ENCODE peak calls at places on chromosomes 3 and 15, in ten cellular contexts. I is tibial artery; A is uterus; M is tibial nerve; J is cardiac muscle cell; K is mesendoderm; R is spleen; Z is A673; Q is adrenal gland; Y is CD4-positive, CD25-positive, alpha-beta regulatory T cell. U is an unnamed sample.

GRCh38 chr3:15467227-15468181 is 40.1 kb downstream of the EAF1 start:
- DNase-seq in I (peak), A (no peak), M (no peak), J (peak), K (no peak), R (no peak), Z (no peak), Q (no peak), Y (no peak), U (no peak)

GRCh38 chr3:16088496-16088895 is 86.0 kb upstream of the GALNT15 start:
- DNase-seq in I (no peak), A (no peak), M (no peak), J (no peak), K (no peak), R (no peak), Z (no peak), Q (no peak), Y (no peak), U (no peak)

GRCh38 chr3:158352551-158352950 is 218.4 kb upstream of the MLF1 start:
- DNase-seq in I (no peak), A (no peak), M (peak), J (no peak), K (no peak), R (no peak), Z (no peak), Q (no peak), Y (no peak), U (no peak)

GRCh38 chr3:34015204-34016142 is 217.0 kb downstream of the PDCD6IP start:
- DNase-seq in I (no peak), A (no peak), M (no peak), J (peak), K (peak), R (no peak), Z (peak), Q (no peak), Y (no peak), U (no peak)

GRCh38 chr15:60397772-60398445 is at the start of gene ANXA2:
- DNase-seq in I (peak), A (peak), M (peak), J (peak), K (peak), R (peak), Z (peak), Q (peak), Y (peak), U (peak)

GRCh38 chr3:168977696-168978374 is 685.7 kb downstream of the MECOM start:
- DNase-seq in I (no peak), A (no peak), M (no peak), J (peak), K (no peak), R (no peak), Z (no peak), Q (no peak), Y (no peak), U (no peak)

GRCh38 chr3:148815736-148816135 is 11.9 kb upstream of the CPB1 start:
- DNase-seq in I (no peak), A (no peak), M (no peak), J (no peak), K (no peak), R (no peak), Z (no peak), Q (no peak), Y (no peak), U (no peak)

GRCh38 chr15:77866186-77866585 is 211.3 kb downstream of the TBC1D2B start:
- DNase-seq in I (peak), A (no peak), M (no peak), J (no peak), K (no peak), R (no peak), Z (no peak), Q (no peak), Y (no peak), U (peak)

DNA sequence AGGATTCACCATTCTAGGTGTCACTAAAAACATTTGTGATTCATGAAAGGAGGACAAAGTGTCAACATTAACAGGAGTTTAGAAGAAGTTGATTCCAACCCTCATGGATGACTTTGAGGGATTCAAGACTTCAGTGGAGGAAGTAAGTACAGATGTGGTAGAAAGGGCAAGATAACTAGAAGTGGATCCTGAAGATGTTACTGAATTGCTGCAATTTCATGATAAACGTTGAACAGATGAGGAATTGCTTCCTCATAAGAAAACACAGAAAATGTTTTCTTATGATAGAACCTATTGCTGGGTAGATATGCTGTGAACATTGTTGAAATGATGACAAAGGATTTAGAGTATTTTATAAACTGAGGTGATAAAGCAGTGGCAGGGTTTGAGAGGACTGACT is 23.5 kb upstream of the ATP2C1 start:
- DNase-seq in I (no peak), A (no peak), M (no peak), J (no peak), K (no peak), R (no peak), Z (no peak), Q (no peak), Y (no peak), U (no peak)
- H3K27ac ChIP-seq in I (no peak), A (no peak), M (no peak), J (no peak), K (no peak), R (no peak), Z (no peak), Q (no peak), Y (no peak), U (no peak)

GRCh38 chr3:108602935-108603294 is 13.4 kb downstream of the DZIP3 start:
- DNase-seq in I (no peak), A (no peak), M (no peak), J (no peak), K (peak), R (no peak), Z (no peak), Q (no peak), Y (no peak), U (no peak)

GRCh38 chr3:108602249-108602934 is 12.9 kb downstream of the DZIP3 start:
- DNase-seq in I (no peak), A (no peak), M (no peak), J (peak), K (peak), R (no peak), Z (no peak), Q (peak), Y (peak), U (no peak)

GRCh38 chr3:108598375-108598774 is 8.9 kb downstream of the DZIP3 start:
- DNase-seq in I (no peak), A (no peak), M (no peak), J (no peak), K (no peak), R (no peak), Z (no peak), Q (no peak), Y (no peak), U (no peak)

GRCh38 chr3:108603689-108604088 is 14.2 kb downstream of the DZIP3 start:
- DNase-seq in I (no peak), A (no peak), M (no peak), J (no peak), K (no peak), R (no peak), Z (no peak), Q (no peak), Y (peak), U (no peak)

GRCh38 chr3:108599677-108600409 is 10.3 kb downstream of the DZIP3 start:
- DNase-seq in I (no peak), A (no peak), M (no peak), J (no peak), K (no peak), R (no peak), Z (no peak), Q (no peak), Y (peak), U (no peak)
- H3K27ac ChIP-seq in I (no peak), A (no peak), M (no peak), J (no peak), K (no peak), R (no peak), Z (no peak), Q (no peak), Y (no peak), U (no peak)

GRCh38 chr15:32706704-32707103 is 11.1 kb upstream of the GREM1 start:
- DNase-seq in I (no peak), A (no peak), M (no peak), J (no peak), K (peak), R (no peak), Z (no peak), Q (no peak), Y (no peak), U (no peak)
- H3K27ac ChIP-seq in I (no peak), A (no peak), M (no peak), J (no peak), K (no peak), R (no peak), Z (no peak), Q (no peak), Y (no peak), U (peak)

DNA sequence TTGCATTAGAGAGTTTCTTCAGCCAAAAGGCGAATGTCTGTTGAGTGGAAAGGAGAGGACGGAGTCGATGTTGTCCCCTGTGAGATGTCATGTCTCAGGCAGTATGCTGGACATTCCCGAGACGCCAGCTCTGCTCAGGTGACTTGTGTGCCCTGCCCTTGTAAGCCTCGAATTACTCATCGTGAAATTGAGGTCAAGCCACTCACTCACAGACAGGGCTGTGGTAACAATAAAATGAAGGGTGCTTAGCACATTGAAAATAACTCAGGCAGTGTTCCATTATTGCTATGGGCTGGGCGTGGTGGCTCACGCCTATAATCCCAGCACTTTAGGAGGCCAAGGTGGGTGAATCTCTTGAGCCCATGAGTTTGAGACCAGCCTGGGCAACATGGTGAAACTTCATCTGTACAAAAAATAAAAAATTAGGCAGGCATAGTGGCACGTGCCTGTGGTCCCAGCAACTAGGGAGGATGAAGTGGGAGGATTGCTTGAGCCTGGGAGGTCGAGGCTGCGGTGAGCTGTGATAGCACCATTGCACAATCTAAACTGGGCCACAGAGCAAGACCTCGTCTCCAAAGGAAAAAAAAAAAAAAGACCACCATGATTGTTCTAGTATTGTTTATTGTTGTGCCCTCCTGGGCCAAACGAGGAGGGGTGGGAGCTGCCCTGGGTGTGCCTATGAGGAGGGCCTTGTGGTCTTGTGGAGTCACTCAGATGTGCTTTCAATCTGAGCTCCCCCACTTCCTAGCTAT is 214.4 kb downstream of the THSD4 start:
- DNase-seq in I (no peak), A (peak), M (peak), J (peak), K (peak), R (no peak), Z (no peak), Q (peak), Y (no peak), U (no peak)
- H3K27ac ChIP-seq in I (peak), A (peak), M (peak), J (no peak), K (no peak), R (no peak), Z (no peak), Q (peak), Y (no peak), U (peak)

GRCh38 chr3:64889991-64890390 is 202.2 kb upstream of the ADAMTS9 start:
- DNase-seq in I (peak), A (peak), M (no peak), J (peak), K (no peak), R (no peak), Z (no peak), Q (peak), Y (no peak), U (no peak)
- H3K27ac ChIP-seq in I (peak), A (no peak), M (peak), J (no peak), K (no peak), R (no peak), Z (no peak), Q (peak), Y (no peak), U (no peak)

DNA sequence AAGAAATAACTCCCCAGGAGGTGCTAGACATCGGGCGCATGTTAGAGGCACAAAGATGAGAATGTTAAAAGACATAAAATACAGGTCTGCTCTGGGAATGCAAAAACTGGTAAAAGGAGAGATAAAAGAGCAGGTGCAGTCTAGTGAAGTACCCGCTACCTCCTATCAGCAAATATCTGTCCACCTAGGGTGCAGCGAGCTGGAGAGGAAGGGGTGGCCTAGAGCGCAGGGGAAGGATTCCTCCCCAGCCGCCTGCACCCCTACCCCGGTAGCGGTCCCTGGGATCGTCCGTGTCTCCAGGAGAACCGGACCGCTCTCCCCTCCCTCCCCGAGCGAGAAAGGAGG is 230 bp upstream of the ZNF662 start:
- DNase-seq in I (no peak), A (no peak), M (no peak), J (no peak), K (no peak), R (no peak), Z (no peak), Q (no peak), Y (no peak), U (peak)
- H3K27ac ChIP-seq in I (peak), A (peak), M (peak), J (no peak), K (no peak), R (no peak), Z (no peak), Q (peak), Y (no peak), U (no peak)

GRCh38 chr3:17219593-17219992 is 334.8 kb downstream of the PLCL2 start:
- DNase-seq in I (no peak), A (no peak), M (no peak), J (no peak), K (no peak), R (no peak), Z (no peak), Q (no peak), Y (no peak), U (no peak)
- H3K27ac ChIP-seq in I (no peak), A (no peak), M (no peak), J (no peak), K (no peak), R (no peak), Z (no peak), Q (no peak), Y (no peak), U (no peak)

GRCh38 chr3:30282052-30282708 is 324.2 kb upstream of the TGFBR2 start:
- DNase-seq in I (no peak), A (no peak), M (no peak), J (no peak), K (peak), R (no peak), Z (peak), Q (no peak), Y (no peak), U (no peak)
- H3K27ac ChIP-seq in I (no peak), A (no peak), M (peak), J (no peak), K (no peak), R (no peak), Z (no peak), Q (no peak), Y (no peak), U (peak)

GRCh38 chr3:151086484-151087456 is 1.3 kb downstream of the MED12L start:
- DNase-seq in I (peak), A (peak), M (peak), J (peak), K (peak), R (peak), Z (peak), Q (peak), Y (peak), U (peak)
- H3K27ac ChIP-seq in I (peak), A (peak), M (peak), J (peak), K (peak), R (no peak), Z (no peak), Q (peak), Y (no peak), U (no peak)